ENCODE peak calls at places on chromosomes 16 and 17, in seven cellular contexts. T is CD8-positive, alpha-beta memory T cell; M is cardiac muscle cell; S is psoas muscle; L is AG04450; X is HepG2; R is heart right ventricle. A is an unnamed sample.

GRCh38 chr17:19000531-19001011 is 4.0 kb downstream of the FAM83G start:
- DNase-seq in R (no peak), T (no peak), M (peak), S (peak), X (no peak), L (no peak), A (no peak)

GRCh38 chr17:4836221-4836620 is 3.1 kb downstream of the MINK1 start:
- DNase-seq in X (no peak), T (no peak), L (no peak), M (no peak), S (no peak), R (no peak), A (no peak)

GRCh38 chr16:18809165-18809564 is 7.8 kb upstream of the ARL6IP1 start:
- DNase-seq in M (no peak), T (no peak), L (no peak), X (no peak), R (no peak), S (no peak), A (no peak)

GRCh38 chr17:41683441-41684007 is 5.2 kb upstream of the EIF1 start:
- DNase-seq in L (no peak), S (no peak), M (no peak), X (no peak), T (no peak), R (no peak), A (no peak)

GRCh38 chr16:82350560-82350959 is 180.5 kb upstream of the MPHOSPH6 start:
- DNase-seq in T (no peak), L (no peak), S (no peak), M (no peak), R (no peak), X (no peak), A (no peak)

GRCh38 chr16:14187517-14188338 is 116.6 kb downstream of the MRTFB start:
- DNase-seq in S (no peak), X (no peak), L (no peak), T (no peak), M (no peak), R (no peak), A (no peak)

GRCh38 chr17:77802811-77803220 is 155.7 kb upstream of the TNRC6C start:
- DNase-seq in M (peak), T (no peak), L (no peak), X (no peak), R (no peak), S (no peak), A (no peak)

GRCh38 chr16:14672403-14672971 is 21.6 kb downstream of the PLA2G10 start:
- DNase-seq in M (peak), X (peak), L (no peak), S (no peak), T (no peak), R (no peak), A (no peak)

GRCh38 chr16:67740391-67740790 is 21.3 kb upstream of the GFOD2 start:
- DNase-seq in X (no peak), R (no peak), T (no peak), L (no peak), M (no peak), S (no peak), A (no peak)

GRCh38 chr17:62950067-62950466 is 16.0 kb upstream of the TANC2 start:
- DNase-seq in R (no peak), S (no peak), T (no peak), L (no peak), X (no peak), M (peak), A (peak)

GRCh38 chr17:54899201-54899600 is 1.5 kb upstream of the TOM1L1 start:
- DNase-seq in L (no peak), M (no peak), S (no peak), R (no peak), T (no peak), X (no peak), A (no peak)

GRCh38 chr17:57407287-57408063 is 151.2 kb downstream of the MSI2 start:
- DNase-seq in L (no peak), T (no peak), M (no peak), X (peak), R (no peak), S (no peak), A (no peak)

GRCh38 chr16:23640669-23640958 is 496 bp downstream of the PALB2 start:
- DNase-seq in X (no peak), L (no peak), S (no peak), M (peak), R (no peak), T (no peak), A (no peak)

GRCh38 chr17:36943250-36944220 is 5.2 kb upstream of the AATF start:
- DNase-seq in M (no peak), X (no peak), L (no peak), S (no peak), R (no peak), T (no peak), A (no peak)

GRCh38 chr16:59635674-59636073 is 901.6 kb upstream of the GOT2 start:
- DNase-seq in R (no peak), M (peak), X (no peak), L (no peak), T (no peak), S (no peak), A (peak)

GRCh38 chr17:915416-916201 is 64.0 kb downstream of the NXN start:
- DNase-seq in M (peak), T (no peak), X (no peak), R (peak), L (no peak), S (peak), A (no peak)

GRCh38 chr17:56679148-56679766 is 85.8 kb downstream of the NOG start:
- DNase-seq in X (peak), T (no peak), R (no peak), S (no peak), L (no peak), M (peak), A (no peak)

GRCh38 chr17:1398028-1398427 is 2.0 kb downstream of the YWHAE start:
- DNase-seq in S (no peak), T (no peak), R (no peak), L (no peak), X (no peak), M (peak), A (no peak)

GRCh38 chr17:40363480-40363838 is 1.1 kb downstream of the GJD3 start:
- DNase-seq in S (no peak), X (no peak), L (no peak), M (peak), T (no peak), R (peak), A (no peak)

GRCh38 chr16:21097151-21097550 is 53.5 kb downstream of the DNAH3 start:
- DNase-seq in R (no peak), T (no peak), M (no peak), S (no peak), X (no peak), L (no peak), A (no peak)

GRCh38 chr16:24775455-24775854 is 46.0 kb downstream of the TNRC6A start:
- DNase-seq in M (peak), S (no peak), R (no peak), X (no peak), T (no peak), L (no peak), A (no peak)

GRCh38 chr16:86307518-86307903 is 202.8 kb upstream of the FOXF1 start:
- DNase-seq in R (no peak), S (no peak), T (no peak), M (no peak), L (no peak), X (no peak), A (peak)

GRCh38 chr17:81334419-81334896 is 39.4 kb upstream of the SLC38A10 start:
- DNase-seq in S (no peak), M (no peak), R (no peak), X (no peak), T (no peak), L (no peak), A (no peak)

GRCh38 chr16:79170565-79171242 is 429.8 kb downstream of the MAF start:
- DNase-seq in R (no peak), S (peak), X (no peak), T (no peak), M (peak), L (no peak), A (no peak)

GRCh38 chr17:57666198-57666870 is 78.8 kb downstream of the CCDC182 start:
- DNase-seq in X (no peak), S (no peak), L (no peak), T (no peak), R (no peak), M (no peak), A (no peak)

GRCh38 chr17:74972107-74972972 is at the start of gene HID1:
- DNase-seq in R (peak), X (peak), S (peak), M (peak), L (no peak), T (peak), A (no peak)

GRCh38 chr17:1789936-1790335 is 28.1 kb downstream of the SERPINF1 start:
- DNase-seq in M (no peak), L (no peak), S (no peak), R (no peak), T (no peak), X (no peak), A (no peak)

GRCh38 chr16:49700222-49700927 is 155.5 kb downstream of the ZNF423 start:
- DNase-seq in M (no peak), L (no peak), X (no peak), S (peak), R (peak), T (no peak), A (no peak)

GRCh38 chr16:87958632-87959031 is 7.4 kb downstream of the BANP start:
- DNase-seq in L (no peak), M (no peak), R (no peak), S (no peak), T (no peak), X (no peak), A (no peak)

GRCh38 chr17:9465216-9465921 is 110.3 kb downstream of the STX8 start:
- DNase-seq in M (peak), T (no peak), L (peak), S (no peak), R (no peak), X (no peak), A (peak)

GRCh38 chr16:88377961-88378360 is 4.8 kb upstream of the ZNF469 start:
- DNase-seq in T (no peak), X (no peak), R (no peak), S (no peak), L (no peak), M (no peak), A (no peak)

GRCh38 chr17:77690271-77691161 is 268.0 kb upstream of the TNRC6C start:
- DNase-seq in R (no peak), S (no peak), M (no peak), X (no peak), T (no peak), L (no peak), A (no peak)

GRCh38 chr16:81558444-81559175 is 114.0 kb downstream of the CMIP start:
- DNase-seq in X (peak), M (no peak), T (no peak), R (no peak), L (no peak), S (no peak), A (no peak)

GRCh38 chr17:17179371-17179827 is 26.7 kb downstream of the PLD6 start:
- DNase-seq in R (no peak), S (no peak), T (no peak), M (no peak), X (no peak), L (no peak), A (no peak)

GRCh38 chr17:74408262-74408661 is 23.6 kb upstream of the GPRC5C start:
- DNase-seq in X (peak), L (no peak), S (peak), M (peak), T (no peak), R (no peak), A (no peak)

GRCh38 chr16:88416686-88417085 is 33.9 kb downstream of the ZNF469 start:
- DNase-seq in X (no peak), S (no peak), R (no peak), T (no peak), M (no peak), L (no peak), A (no peak)

DNA sequence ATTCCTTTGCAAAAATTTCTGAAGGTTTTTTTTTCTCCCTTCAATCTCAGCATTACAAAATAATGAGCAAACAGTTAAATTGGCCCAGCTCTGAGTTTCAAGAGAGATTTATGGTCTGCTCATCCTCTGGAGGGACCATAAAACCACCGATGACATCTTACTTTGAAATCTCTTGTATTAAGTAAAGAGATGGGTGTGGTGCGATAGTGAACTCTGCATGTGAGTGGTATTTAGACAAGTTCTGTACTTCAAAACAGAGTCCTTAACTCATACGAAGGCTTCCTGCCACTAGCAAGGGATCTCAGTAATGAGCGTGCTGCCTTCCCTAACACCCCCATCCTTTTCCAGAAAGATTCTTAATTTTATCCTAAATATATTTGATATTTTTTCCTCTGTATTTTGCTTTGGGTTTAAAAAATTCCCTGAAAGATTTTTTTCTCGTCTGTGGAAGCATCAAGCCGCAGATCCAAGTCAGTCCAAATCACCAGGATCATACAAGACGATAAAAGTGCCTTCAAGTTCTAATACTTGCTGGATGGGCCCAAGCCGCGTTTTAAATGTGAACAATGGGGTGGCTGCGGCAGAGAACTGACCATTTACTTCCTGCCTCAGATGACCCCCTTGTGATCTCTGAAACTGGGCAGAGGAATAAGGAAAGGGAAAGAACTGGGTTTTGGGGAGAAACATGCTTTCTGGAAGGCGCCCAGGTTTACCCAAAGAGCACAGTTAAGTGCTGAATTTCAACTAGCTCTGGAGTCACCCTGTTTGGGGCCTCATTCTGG is 1.9 kb downstream of the FAM20A start:
- DNase-seq in M (no peak), T (no peak), X (no peak), S (no peak), R (no peak), L (no peak), A (no peak)
- H3K4me3 ChIP-seq in M (peak), T (no peak), X (peak), S (peak), R (peak), L (no peak), A (no peak)

GRCh38 chr16:72862090-72862489 is 185.8 kb downstream of the ZFHX3 start:
- DNase-seq in L (no peak), M (no peak), R (no peak), S (no peak), X (no peak), T (no peak), A (no peak)
- H3K4me3 ChIP-seq in L (no peak), M (no peak), R (no peak), S (no peak), X (no peak), T (no peak), A (no peak)

DNA sequence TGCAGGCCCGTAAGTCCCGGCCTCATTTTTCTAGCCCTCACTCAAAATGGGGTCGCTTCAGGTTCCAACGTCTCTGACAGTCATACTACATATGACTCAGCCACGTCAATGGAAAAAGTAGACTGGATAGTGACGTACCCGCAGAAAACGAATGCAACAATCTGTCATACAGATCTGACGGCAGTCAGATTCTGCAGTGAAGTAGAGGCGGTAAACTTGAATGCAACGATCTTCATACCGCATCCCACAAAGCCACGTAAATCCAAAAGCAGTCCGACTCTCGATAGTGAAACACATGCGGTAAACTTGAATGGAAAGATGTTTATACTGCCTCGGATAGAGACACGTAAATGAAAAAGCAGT is 38.4 kb upstream of the ARL4D start:
- DNase-seq in T (peak), R (no peak), L (no peak), X (peak), S (no peak), M (peak), A (no peak)
- H3K4me3 ChIP-seq in T (peak), R (peak), L (peak), X (peak), S (peak), M (peak), A (peak)

GRCh38 chr17:72639711-72640110 is 452.8 kb downstream of the SLC39A11 start:
- DNase-seq in X (no peak), L (no peak), M (no peak), T (no peak), S (no peak), R (no peak), A (no peak)

GRCh38 chr17:72644481-72644880 is 448.0 kb downstream of the SLC39A11 start:
- DNase-seq in L (no peak), T (no peak), R (no peak), S (no peak), M (no peak), X (no peak), A (no peak)

GRCh38 chr17:72642720-72643119 is 449.8 kb downstream of the SLC39A11 start:
- DNase-seq in S (no peak), R (no peak), X (no peak), L (no peak), M (no peak), T (no peak), A (no peak)

GRCh38 chr17:72643575-72644216 is 448.8 kb downstream of the SLC39A11 start:
- DNase-seq in M (no peak), S (no peak), R (no peak), T (no peak), X (no peak), L (no peak), A (no peak)

GRCh38 chr17:72640415-72641165 is 451.9 kb downstream of the SLC39A11 start:
- DNase-seq in R (no peak), L (no peak), T (no peak), X (no peak), S (no peak), M (peak), A (no peak)
- H3K4me3 ChIP-seq in R (no peak), L (peak), T (no peak), X (no peak), S (no peak), M (no peak), A (no peak)